ENCODE peak calls at places on chromosomes 5 and 9, in five cellular contexts. G is H1, T is GM12878, Z is lung, F is A673. C is an unnamed sample. For H3K4me1, the result is how much of the 10 kb centered on the place peaks cover.

GRCh38 chr9:18739641-18740318 is 265.8 kb downstream of the ADAMTSL1 start:
- DNase-seq in G (no peak), T (no peak), Z (no peak), F (no peak), C (no peak)

GRCh38 chr9:122350577-122351355 is 20.1 kb upstream of the PTGS1 start:
- DNase-seq in G (no peak), T (no peak), Z (peak), F (peak), C (peak)

GRCh38 chr9:98172604-98173003 is 19.8 kb downstream of the CORO2A start:
- DNase-seq in G (no peak), T (no peak), Z (no peak), F (no peak), C (no peak)

GRCh38 chr9:95815153-95815552 is 60.3 kb upstream of the ERCC6L2 start:
- DNase-seq in G (no peak), T (no peak), Z (no peak), F (peak), C (no peak)

GRCh38 chr5:83306572-83307241 is 164.8 kb upstream of the VCAN start:
- DNase-seq in G (no peak), T (peak), Z (peak), F (no peak), C (peak)

GRCh38 chr5:20241351-20241750 is 253.4 kb upstream of the CDH18 start:
- DNase-seq in G (no peak), T (no peak), Z (no peak), F (no peak), C (no peak)

GRCh38 chr9:72948906-72949582 is 3.8 kb downstream of the ALDH1A1 start:
- DNase-seq in G (no peak), T (no peak), Z (no peak), F (no peak), C (no peak)

GRCh38 chr9:135486267-135487065 is 6.9 kb downstream of the PPP1R26 start:
- DNase-seq in G (no peak), T (no peak), Z (no peak), F (no peak), C (no peak)

GRCh38 chr9:76595645-76596044 is 136.7 kb downstream of the GCNT1 start:
- DNase-seq in G (no peak), T (no peak), Z (no peak), F (no peak), C (no peak)

GRCh38 chr5:58490397-58491072 is 700 bp upstream of the GAPT start:
- DNase-seq in G (no peak), T (no peak), Z (no peak), F (no peak), C (no peak)

GRCh38 chr5:71693828-71694427 is 25.1 kb upstream of the CARTPT start:
- DNase-seq in G (no peak), T (no peak), Z (no peak), F (peak), C (no peak)

GRCh38 chr9:27536168-27536567 is 6.6 kb upstream of the MOB3B start:
- DNase-seq in G (no peak), T (no peak), Z (no peak), F (no peak), C (no peak)

GRCh38 chr5:109876941-109877669 is 187.4 kb downstream of the MAN2A1 start:
- DNase-seq in G (no peak), T (no peak), Z (no peak), F (no peak), C (no peak)

GRCh38 chr5:78600656-78601452 is 47.7 kb downstream of the LHFPL2 start:
- DNase-seq in G (no peak), T (no peak), Z (no peak), F (no peak), C (no peak)

GRCh38 chr9:28976250-28976649 is 1403.0 kb upstream of the C9orf72 start:
- DNase-seq in G (no peak), T (no peak), Z (no peak), F (no peak), C (no peak)

GRCh38 chr9:1505489-1505888 is 455.3 kb downstream of the DMRT2 start:
- DNase-seq in G (no peak), T (no peak), Z (no peak), F (no peak), C (no peak)

GRCh38 chr5:68193481-68194036 is 22.0 kb upstream of the PIK3R1 start:
- DNase-seq in G (no peak), T (no peak), Z (no peak), F (no peak), C (no peak)

GRCh38 chr5:37938861-37939260 is 99.0 kb upstream of the GDNF start:
- DNase-seq in G (no peak), T (no peak), Z (no peak), F (no peak), C (no peak)

GRCh38 chr9:104682642-104683041 is 11.7 kb upstream of the OR13D1 start:
- DNase-seq in G (no peak), T (peak), Z (no peak), F (peak), C (no peak)

GRCh38 chr5:139949710-139950109 is 93.4 kb downstream of the NRG2 start:
- DNase-seq in G (no peak), T (no peak), Z (peak), F (no peak), C (peak)

GRCh38 chr5:128378196-128378595 is 159.8 kb downstream of the FBN2 start:
- DNase-seq in G (no peak), T (no peak), Z (no peak), F (no peak), C (no peak)

GRCh38 chr9:69975681-69976080 is 68.0 kb upstream of the MAMDC2 start:
- DNase-seq in G (no peak), T (no peak), Z (no peak), F (peak), C (no peak)

GRCh38 chr9:127921592-127922120 is 4.8 kb upstream of the ST6GALNAC4 start:
- DNase-seq in G (no peak), T (no peak), Z (peak), F (peak), C (peak)

GRCh38 chr5:137619191-137619870 is 116.6 kb downstream of the KLHL3 start:
- DNase-seq in G (no peak), T (no peak), Z (peak), F (peak), C (peak)

GRCh38 chr5:68350176-68350575 is 134.6 kb downstream of the PIK3R1 start:
- DNase-seq in G (no peak), T (no peak), Z (no peak), F (no peak), C (no peak)

GRCh38 chr5:95858023-95858461 is 35.5 kb upstream of the GLRX start:
- DNase-seq in G (no peak), T (no peak), Z (peak), F (no peak), C (no peak)

GRCh38 chr9:132249123-132249522 is 87.3 kb downstream of the NTNG2 start:
- DNase-seq in G (no peak), T (no peak), Z (peak), F (no peak), C (no peak)

GRCh38 chr5:59673438-59674058 is 220.0 kb downstream of the PDE4D start:
- DNase-seq in G (no peak), T (no peak), Z (no peak), F (peak), C (no peak)

GRCh38 chr9:133714606-133715294 is 23.4 kb downstream of the SARDH start:
- DNase-seq in G (no peak), T (no peak), Z (no peak), F (peak), C (peak)

GRCh38 chr5:180114304-180115003 is 42.9 kb upstream of the RNF130 start:
- DNase-seq in G (no peak), T (no peak), Z (no peak), F (no peak), C (no peak)

GRCh38 chr9:124042168-124042775 is 30.7 kb downstream of the LHX2 start:
- DNase-seq in G (no peak), T (no peak), Z (no peak), F (no peak), C (no peak)
- H3K4me1 ChIP-seq in G (under half), T (under half), Z (under half), F (under half), C (under half)

GRCh38 chr5:172866802-172867748 is 33.0 kb downstream of the ERGIC1 start:
- DNase-seq in G (no peak), T (no peak), Z (no peak), F (no peak), C (peak)
- H3K4me1 ChIP-seq in G (under half), T (under half), Z (under half), F (under half), C (under half)

GRCh38 chr9:4070266-4070665 is 229.6 kb downstream of the GLIS3 start:
- DNase-seq in G (no peak), T (no peak), Z (no peak), F (no peak), C (no peak)

GRCh38 chr9:4068914-4069313 is 231.0 kb downstream of the GLIS3 start:
- DNase-seq in G (no peak), T (no peak), Z (no peak), F (no peak), C (no peak)

GRCh38 chr9:4066682-4067081 is 233.2 kb downstream of the GLIS3 start:
- DNase-seq in G (no peak), T (no peak), Z (no peak), F (no peak), C (no peak)

GRCh38 chr9:4068449-4068848 is 231.4 kb downstream of the GLIS3 start:
- DNase-seq in G (no peak), T (no peak), Z (no peak), F (no peak), C (no peak)

DNA sequence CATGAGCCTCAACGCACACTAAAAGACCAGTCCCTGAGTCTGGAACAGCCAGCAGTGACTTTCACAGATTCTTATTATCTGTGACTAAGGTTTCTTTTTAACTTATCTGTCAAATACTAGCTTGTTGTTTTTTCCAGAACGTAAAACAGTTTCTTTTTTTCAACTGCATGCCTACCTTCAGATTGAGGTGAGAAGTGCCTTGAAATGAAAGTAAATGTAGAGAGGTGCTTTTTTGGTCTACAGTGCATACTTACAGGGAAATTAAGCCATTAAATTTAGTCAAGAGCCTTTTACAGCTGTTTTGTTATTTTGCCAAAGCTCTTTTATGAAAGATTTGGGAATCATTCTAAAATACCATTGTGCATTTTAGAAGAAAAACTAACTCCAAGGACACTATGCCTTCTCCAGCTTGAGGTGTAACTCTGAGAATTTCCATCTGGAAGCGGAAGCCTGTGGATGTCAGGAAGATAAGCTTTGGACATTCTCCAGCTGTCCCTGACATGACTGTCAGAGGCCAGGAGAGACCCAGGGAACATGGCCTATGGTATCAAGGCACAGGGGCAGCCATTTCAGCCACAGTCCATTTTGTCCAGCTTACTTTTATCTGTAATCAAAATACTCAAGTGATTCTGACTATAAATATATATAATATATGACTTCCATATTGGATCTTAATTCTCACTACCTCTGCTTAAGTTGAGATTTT is 230.3 kb downstream of the GLIS3 start:
- DNase-seq in G (no peak), T (no peak), Z (no peak), F (no peak), C (no peak)
- H3K4me1 ChIP-seq in G (under half), T (under half), Z (under half), F (under half), C (under half)

GRCh38 chr5:16551628-16552027 is 65.2 kb downstream of the RETREG1 start:
- DNase-seq in G (no peak), T (no peak), Z (no peak), F (no peak), C (no peak)

GRCh38 chr5:16548812-16549211 is 68.0 kb downstream of the RETREG1 start:
- DNase-seq in G (no peak), T (no peak), Z (no peak), F (no peak), C (no peak)

GRCh38 chr5:16549491-16550233 is 67.1 kb downstream of the RETREG1 start:
- DNase-seq in G (no peak), T (no peak), Z (no peak), F (no peak), C (no peak)

GRCh38 chr5:16548115-16548514 is 68.7 kb downstream of the RETREG1 start:
- DNase-seq in G (no peak), T (no peak), Z (no peak), F (no peak), C (no peak)

GRCh38 chr5:16550316-16550952 is 66.4 kb downstream of the RETREG1 start:
- DNase-seq in G (no peak), T (no peak), Z (no peak), F (peak), C (no peak)
- H3K4me1 ChIP-seq in G (under half), T (under half), Z (under half), F (under half), C (under half)

DNA sequence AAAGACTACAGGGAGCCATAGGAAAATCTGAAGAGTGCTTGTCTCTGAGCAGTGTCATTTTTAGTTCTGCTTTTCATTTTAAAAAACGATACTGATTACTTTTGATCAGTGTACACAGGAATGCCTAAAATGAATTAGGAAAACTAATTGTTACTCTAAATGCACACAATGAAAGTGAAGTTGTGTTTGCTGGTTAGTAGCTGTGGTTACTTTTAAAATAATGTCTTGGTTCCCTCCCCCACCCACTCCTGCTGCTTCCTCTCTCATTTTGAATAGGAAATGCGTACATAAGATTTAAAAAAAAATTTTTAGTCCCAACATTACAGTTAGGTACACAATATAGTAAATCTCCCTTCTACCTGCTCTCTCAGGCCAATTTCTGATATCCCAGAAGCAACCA is 47.5 kb upstream of the PLPP1 start:
- DNase-seq in G (no peak), T (peak), Z (no peak), F (no peak), C (no peak)
- H3K4me1 ChIP-seq in G (under half), T (under half), Z (under half), F (under half), C (under half)

GRCh38 chr9:115594551-115594950 is 476.6 kb upstream of the TNC start:
- DNase-seq in G (no peak), T (no peak), Z (no peak), F (peak), C (no peak)
- H3K4me1 ChIP-seq in G (under half), T (under half), Z (under half), F (half or more), C (under half)

DNA sequence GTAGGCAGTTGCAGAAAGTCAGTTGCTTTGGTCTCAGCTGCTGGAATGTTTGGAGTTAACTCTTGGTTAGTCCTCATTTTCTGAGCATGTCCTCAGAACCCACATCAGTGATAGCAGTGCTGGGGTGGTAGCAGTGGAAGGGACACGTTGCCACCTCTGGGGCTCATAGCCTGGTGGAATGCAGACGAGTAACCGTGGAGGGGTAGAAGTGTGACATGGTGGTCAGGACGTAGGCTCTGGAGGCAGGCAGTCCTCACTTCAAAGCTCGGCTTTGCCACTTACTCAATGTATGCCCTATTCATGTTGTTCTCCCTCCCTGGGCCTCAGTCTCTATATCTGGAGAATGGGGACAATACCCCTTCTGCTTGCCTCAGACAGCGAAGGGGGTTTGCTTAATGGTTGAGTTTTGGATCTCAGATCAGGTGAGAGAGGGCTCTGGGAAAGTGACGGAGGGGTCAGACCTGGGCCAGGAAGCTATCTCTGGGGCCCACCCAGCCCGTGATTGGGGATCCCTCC is 62.8 kb downstream of the RGS3 start:
- DNase-seq in G (no peak), T (no peak), Z (no peak), F (no peak), C (no peak)
- H3K4me1 ChIP-seq in G (under half), T (under half), Z (under half), F (under half), C (half or more)